ENCODE peak calls at places on chromosomes 7 and 10, in nine cellular contexts. Z, A, Y, L, K, R, J, W and F are unnamed samples.

GRCh38 chr7:101733713-101734475 is 83.5 kb upstream of the CUX1 start:
- DNase-seq in Z (peak; percentile 49), A (no peak), Y (peak; percentile 20), L (no peak), K (peak; percentile 74), R (no peak), J (no peak), W (peak; percentile 25), F (no peak)

GRCh38 chr10:13449296-13449695 is 79.5 kb downstream of the BEND7 start:
- DNase-seq in Z (no peak), A (peak; percentile 78), Y (no peak), L (no peak), K (no peak), R (peak; percentile 28), J (no peak), W (no peak), F (no peak)

GRCh38 chr7:67493386-67493785 is 496.8 kb downstream of the TYW1 start:
- DNase-seq in Z (no peak), A (no peak), Y (no peak), L (no peak), K (no peak), R (no peak), J (no peak), W (no peak), F (no peak)

GRCh38 chr7:29319719-29320521 is 125.3 kb downstream of the CHN2 start:
- DNase-seq in Z (no peak), A (no peak), Y (no peak), L (no peak), K (no peak), R (no peak), J (peak; percentile 33), W (peak; percentile 7), F (no peak)

GRCh38 chr7:4837814-4838625 is 23.8 kb downstream of the PAPOLB start:
- DNase-seq in Z (no peak), A (no peak), Y (no peak), L (peak; percentile 50), K (no peak), R (no peak), J (no peak), W (no peak), F (no peak)

GRCh38 chr10:29409241-29410051 is 120.6 kb downstream of the LYZL1 start:
- DNase-seq in Z (peak; percentile 81), A (peak; percentile 61), Y (peak; percentile 70), L (peak; percentile 86), K (no peak), R (peak; percentile 26), J (peak; percentile 60), W (peak; percentile 69), F (no peak)

GRCh38 chr7:31106303-31107105 is 54.4 kb downstream of the ADCYAP1R1 start:
- DNase-seq in Z (no peak), A (no peak), Y (no peak), L (no peak), K (no peak), R (no peak), J (no peak), W (no peak), F (no peak)

GRCh38 chr7:153640586-153640985 is 411.6 kb upstream of the DPP6 start:
- DNase-seq in Z (no peak), A (no peak), Y (no peak), L (no peak), K (no peak), R (no peak), J (no peak), W (no peak), F (no peak)

GRCh38 chr7:42475082-42475481 is 238.1 kb upstream of the GLI3 start:
- DNase-seq in Z (no peak), A (no peak), Y (no peak), L (no peak), K (no peak), R (no peak), J (no peak), W (no peak), F (no peak)

GRCh38 chr7:2670720-2671391 is 17.1 kb upstream of the AMZ1 start:
- DNase-seq in Z (peak; percentile 70), A (peak; percentile 58), Y (peak; percentile 90), L (no peak), K (peak; percentile 76), R (no peak), J (no peak), W (peak; percentile 58), F (peak; percentile 75)

GRCh38 chr7:122802211-122802833 is 83.9 kb downstream of the CADPS2 start:
- DNase-seq in Z (no peak), A (peak; percentile 1), Y (no peak), L (no peak), K (no peak), R (no peak), J (peak; percentile 17), W (no peak), F (no peak)

GRCh38 chr10:110409926-110410325 is 87.8 kb upstream of the DUSP5 start:
- DNase-seq in Z (no peak), A (no peak), Y (no peak), L (no peak), K (no peak), R (no peak), J (no peak), W (no peak), F (no peak)

GRCh38 chr7:134545379-134545778 is 3.5 kb upstream of the AKR1B15 start:
- DNase-seq in Z (no peak), A (no peak), Y (no peak), L (no peak), K (no peak), R (no peak), J (no peak), W (no peak), F (no peak)

GRCh38 chr10:113305871-113306270 is 247.0 kb upstream of the HABP2 start:
- DNase-seq in Z (no peak), A (peak; percentile 15), Y (no peak), L (no peak), K (no peak), R (no peak), J (no peak), W (no peak), F (no peak)

GRCh38 chr7:6831018-6831725 is 5.1 kb upstream of the CCZ1B start:
- DNase-seq in Z (no peak), A (no peak), Y (no peak), L (no peak), K (no peak), R (no peak), J (no peak), W (no peak), F (no peak)

GRCh38 chr7:27193335-27194001 is 6.4 kb downstream of the HOXA13 start:
- DNase-seq in Z (no peak), A (no peak), Y (no peak), L (peak; percentile 33), K (peak; percentile 51), R (no peak), J (no peak), W (no peak), F (no peak)

GRCh38 chr10:71837085-71837827 is 13.8 kb downstream of the PSAP start:
- DNase-seq in Z (no peak), A (no peak), Y (no peak), L (peak; percentile 33), K (peak; percentile 23), R (no peak), J (no peak), W (no peak), F (no peak)

DNA sequence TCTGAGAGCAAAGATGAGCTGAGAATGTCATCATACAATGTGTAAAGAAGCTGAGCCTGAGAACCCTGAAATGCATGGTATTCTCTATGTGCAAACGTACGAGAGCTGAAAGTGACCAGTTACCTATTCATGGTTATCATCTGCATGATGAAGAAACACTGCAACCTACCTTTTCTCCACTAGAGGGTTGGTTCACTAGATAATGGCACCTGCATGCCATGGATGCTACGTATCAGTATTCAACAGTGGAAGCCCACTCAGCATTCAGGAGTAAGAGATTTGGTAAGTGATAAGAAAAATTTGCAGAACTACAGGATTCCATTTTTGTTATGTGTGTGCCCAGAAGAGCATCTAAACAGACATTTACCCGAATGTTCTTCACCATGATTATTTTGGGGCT is 145.4 kb downstream of the PTPRN2 start:
- DNase-seq in Z (no peak), A (peak; percentile 14), Y (no peak), L (no peak), K (no peak), R (no peak), J (no peak), W (no peak), F (no peak)
- TF ChIP-seq CTCF in Z (no peak), A (peak; percentile 29), Y (peak; percentile 16), L (no peak), K (peak; percentile 20), R (no peak), J (no peak), W (no peak), F (peak; percentile 29)

DNA sequence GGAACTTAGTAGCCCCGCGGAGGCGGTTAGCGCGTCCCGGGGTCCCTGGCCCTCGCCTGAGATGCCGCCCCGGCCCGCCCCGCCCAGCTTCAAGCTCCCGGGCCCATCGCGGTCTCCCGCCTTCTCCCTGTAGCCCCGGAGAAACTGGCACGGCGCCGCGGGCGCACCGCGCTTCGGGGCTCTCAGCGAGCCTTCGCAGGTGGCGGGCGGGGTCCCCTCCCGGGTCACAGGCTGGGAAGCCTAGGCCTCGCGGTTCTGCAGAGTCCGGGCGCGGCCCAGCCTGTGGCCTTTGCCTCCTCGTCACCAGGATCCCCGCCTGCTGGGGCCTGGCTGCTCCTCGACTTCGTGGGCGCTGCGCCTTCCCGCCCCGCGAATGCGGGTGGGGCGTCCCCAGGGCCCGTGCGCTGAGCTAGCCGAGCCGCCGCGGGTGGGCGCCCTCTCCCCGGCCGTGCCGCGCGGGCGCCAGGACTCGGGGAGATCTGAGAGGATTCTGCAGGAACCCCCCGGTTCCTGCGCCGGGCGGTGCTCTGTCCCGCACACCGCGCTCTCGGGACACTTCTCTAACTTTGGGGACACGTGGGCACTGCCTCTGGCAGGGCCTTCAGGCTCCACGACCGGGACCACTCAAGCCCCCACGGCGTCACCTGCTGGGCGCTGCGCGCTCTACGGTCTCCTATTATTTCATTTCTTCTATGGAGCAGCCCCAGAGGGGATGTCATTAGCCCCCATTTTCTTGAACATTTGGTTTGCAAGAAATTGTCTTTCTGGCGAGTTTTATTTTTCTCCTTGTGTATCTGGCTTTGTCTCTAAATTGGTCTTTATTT is 683 bp upstream of the RGS10 start:
- DNase-seq in Z (peak; percentile 51), A (peak; percentile 46), Y (peak; percentile 56), L (peak; percentile 77), K (peak; percentile 71), R (no peak), J (peak; percentile 37), W (peak; percentile 50), F (peak; percentile 62)
- TF ChIP-seq CTCF in Z (peak; percentile 39), A (peak; percentile 40), Y (peak; percentile 13), L (peak; percentile 37), K (peak; percentile 34), R (peak; percentile 69), J (no peak), W (peak; percentile 40), F (no peak)

GRCh38 chr10:91090761-91091529 is 129.5 kb upstream of the PCGF5 start:
- DNase-seq in Z (no peak), A (no peak), Y (no peak), L (no peak), K (no peak), R (no peak), J (no peak), W (no peak), F (no peak)
- TF ChIP-seq CTCF in Z (no peak), A (peak; percentile 33), Y (no peak), L (no peak), K (peak; percentile 10), R (peak; percentile 4), J (no peak), W (no peak), F (no peak)

DNA sequence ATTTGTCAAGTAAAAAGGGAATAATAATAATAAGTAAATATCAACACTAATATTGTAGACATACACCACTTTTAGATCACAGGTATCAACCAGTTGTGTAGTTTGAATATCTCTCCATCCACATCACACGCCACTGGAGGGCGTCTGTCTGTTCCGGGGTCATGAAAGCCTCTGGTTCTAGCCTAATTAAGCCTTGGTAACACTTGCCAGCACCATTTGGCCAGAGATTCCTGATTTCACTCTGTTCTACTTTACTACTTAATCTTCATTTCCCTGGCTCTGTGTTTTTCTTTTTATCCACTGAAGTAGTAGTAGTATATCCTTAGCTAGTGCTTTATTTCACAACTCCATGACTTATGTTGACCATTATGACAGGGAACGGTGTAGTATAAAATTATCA is 285.6 kb upstream of the POM121L12 start:
- DNase-seq in Z (no peak), A (no peak), Y (no peak), L (no peak), K (no peak), R (no peak), J (no peak), W (no peak), F (no peak)
- TF ChIP-seq CTCF in Z (no peak), A (no peak), Y (no peak), L (no peak), K (peak; percentile 23), R (no peak), J (no peak), W (no peak), F (no peak)